ENCODE peak calls at places on chromosomes 7 and 10, in six cellular contexts. One of them, this sample, is unnamed.

GRCh38 chr10:22475857-22476600 is 130.7 kb downstream of the SPAG6 start:
- DNase-seq in A549: peak
- DNase-seq in tibial artery: no peak
- DNase-seq in breast epithelium: no peak
- DNase-seq in astrocyte of the spinal cord: no peak
- DNase-seq in colonic mucosa: no peak
- DNase-seq in this sample: no peak

GRCh38 chr7:108454674-108455523 is 1.3 kb downstream of the NRCAM start:
- DNase-seq in A549: peak
- DNase-seq in tibial artery: no peak
- DNase-seq in breast epithelium: no peak
- DNase-seq in astrocyte of the spinal cord: peak
- DNase-seq in colonic mucosa: no peak
- DNase-seq in this sample: peak

GRCh38 chr7:2941201-2941859 is 97.2 kb upstream of the GNA12 start:
- DNase-seq in A549: no peak
- DNase-seq in tibial artery: no peak
- DNase-seq in breast epithelium: no peak
- DNase-seq in astrocyte of the spinal cord: no peak
- DNase-seq in colonic mucosa: no peak
- DNase-seq in this sample: no peak

GRCh38 chr10:124674768-124675222 is 69.4 kb downstream of the FAM53B start:
- DNase-seq in A549: no peak
- DNase-seq in tibial artery: no peak
- DNase-seq in breast epithelium: no peak
- DNase-seq in astrocyte of the spinal cord: no peak
- DNase-seq in colonic mucosa: no peak
- DNase-seq in this sample: no peak

GRCh38 chr7:28575241-28575643 is 162.9 kb downstream of the CREB5 start:
- DNase-seq in A549: no peak
- DNase-seq in tibial artery: no peak
- DNase-seq in breast epithelium: no peak
- DNase-seq in astrocyte of the spinal cord: no peak
- DNase-seq in colonic mucosa: no peak
- DNase-seq in this sample: no peak

GRCh38 chr10:33195608-33196376 is 138.7 kb downstream of the NRP1 start:
- DNase-seq in A549: no peak
- DNase-seq in tibial artery: no peak
- DNase-seq in breast epithelium: no peak
- DNase-seq in astrocyte of the spinal cord: peak
- DNase-seq in colonic mucosa: no peak
- DNase-seq in this sample: no peak

GRCh38 chr10:95864906-95865813 is 42.6 kb upstream of the CC2D2B start:
- DNase-seq in A549: peak
- DNase-seq in tibial artery: peak
- DNase-seq in breast epithelium: peak
- DNase-seq in astrocyte of the spinal cord: peak
- DNase-seq in colonic mucosa: peak
- DNase-seq in this sample: no peak

GRCh38 chr7:55513849-55514248 is 58.5 kb downstream of the VOPP1 start:
- DNase-seq in A549: no peak
- DNase-seq in tibial artery: no peak
- DNase-seq in breast epithelium: no peak
- DNase-seq in astrocyte of the spinal cord: no peak
- DNase-seq in colonic mucosa: no peak
- DNase-seq in this sample: no peak

GRCh38 chr10:25493122-25493893 is 318.5 kb downstream of the GPR158 start:
- DNase-seq in A549: peak
- DNase-seq in tibial artery: no peak
- DNase-seq in breast epithelium: no peak
- DNase-seq in astrocyte of the spinal cord: peak
- DNase-seq in colonic mucosa: no peak
- DNase-seq in this sample: no peak

GRCh38 chr10:66572700-66573099 is 353.1 kb upstream of the LRRTM3 start:
- DNase-seq in A549: no peak
- DNase-seq in tibial artery: no peak
- DNase-seq in breast epithelium: no peak
- DNase-seq in astrocyte of the spinal cord: no peak
- DNase-seq in colonic mucosa: no peak
- DNase-seq in this sample: no peak

GRCh38 chr10:124625831-124626238 is 118.3 kb downstream of the FAM53B start:
- DNase-seq in A549: no peak
- DNase-seq in tibial artery: no peak
- DNase-seq in breast epithelium: no peak
- DNase-seq in astrocyte of the spinal cord: no peak
- DNase-seq in colonic mucosa: no peak
- DNase-seq in this sample: no peak

GRCh38 chr10:97889461-97890265 is 40.0 kb downstream of the GOLGA7B start:
- DNase-seq in A549: peak
- DNase-seq in tibial artery: no peak
- DNase-seq in breast epithelium: no peak
- DNase-seq in astrocyte of the spinal cord: peak
- DNase-seq in colonic mucosa: no peak
- DNase-seq in this sample: no peak

GRCh38 chr10:99920486-99920885 is 89.3 kb downstream of the DNMBP start:
- DNase-seq in A549: no peak
- DNase-seq in tibial artery: no peak
- DNase-seq in breast epithelium: no peak
- DNase-seq in astrocyte of the spinal cord: no peak
- DNase-seq in colonic mucosa: peak
- DNase-seq in this sample: no peak

GRCh38 chr7:45682836-45683555 is 108.8 kb downstream of the ADCY1 start:
- DNase-seq in A549: no peak
- DNase-seq in tibial artery: no peak
- DNase-seq in breast epithelium: no peak
- DNase-seq in astrocyte of the spinal cord: no peak
- DNase-seq in colonic mucosa: peak
- DNase-seq in this sample: peak

GRCh38 chr10:64519831-64520230 is 998.6 kb downstream of the REEP3 start:
- DNase-seq in A549: no peak
- DNase-seq in tibial artery: no peak
- DNase-seq in breast epithelium: no peak
- DNase-seq in astrocyte of the spinal cord: no peak
- DNase-seq in colonic mucosa: no peak
- DNase-seq in this sample: no peak

GRCh38 chr10:91220954-91221696 is 662 bp downstream of the PCGF5 start:
- DNase-seq in A549: peak
- DNase-seq in tibial artery: no peak
- DNase-seq in breast epithelium: no peak
- DNase-seq in astrocyte of the spinal cord: peak
- DNase-seq in colonic mucosa: peak
- DNase-seq in this sample: peak

GRCh38 chr10:91185239-91185875 is 35.1 kb upstream of the PCGF5 start:
- DNase-seq in A549: peak
- DNase-seq in tibial artery: no peak
- DNase-seq in breast epithelium: no peak
- DNase-seq in astrocyte of the spinal cord: peak
- DNase-seq in colonic mucosa: no peak
- DNase-seq in this sample: no peak

GRCh38 chr10:91389636-91390512 is 20.3 kb upstream of the HECTD2 start:
- DNase-seq in A549: peak
- DNase-seq in tibial artery: no peak
- DNase-seq in breast epithelium: no peak
- DNase-seq in astrocyte of the spinal cord: peak
- DNase-seq in colonic mucosa: peak
- DNase-seq in this sample: no peak

GRCh38 chr10:47176206-47176902 is 123.6 kb upstream of the GDF10 start:
- DNase-seq in A549: no peak
- DNase-seq in tibial artery: no peak
- DNase-seq in breast epithelium: no peak
- DNase-seq in astrocyte of the spinal cord: no peak
- DNase-seq in colonic mucosa: no peak
- DNase-seq in this sample: no peak

GRCh38 chr10:124921261-124921660 is 20.7 kb upstream of the ZRANB1 start:
- DNase-seq in A549: no peak
- DNase-seq in tibial artery: no peak
- DNase-seq in breast epithelium: no peak
- DNase-seq in astrocyte of the spinal cord: no peak
- DNase-seq in colonic mucosa: no peak
- DNase-seq in this sample: no peak

GRCh38 chr10:110739811-110740271 is 95.7 kb downstream of the RBM20 start:
- DNase-seq in A549: no peak
- DNase-seq in tibial artery: no peak
- DNase-seq in breast epithelium: peak
- DNase-seq in astrocyte of the spinal cord: peak
- DNase-seq in colonic mucosa: no peak
- DNase-seq in this sample: no peak

DNA sequence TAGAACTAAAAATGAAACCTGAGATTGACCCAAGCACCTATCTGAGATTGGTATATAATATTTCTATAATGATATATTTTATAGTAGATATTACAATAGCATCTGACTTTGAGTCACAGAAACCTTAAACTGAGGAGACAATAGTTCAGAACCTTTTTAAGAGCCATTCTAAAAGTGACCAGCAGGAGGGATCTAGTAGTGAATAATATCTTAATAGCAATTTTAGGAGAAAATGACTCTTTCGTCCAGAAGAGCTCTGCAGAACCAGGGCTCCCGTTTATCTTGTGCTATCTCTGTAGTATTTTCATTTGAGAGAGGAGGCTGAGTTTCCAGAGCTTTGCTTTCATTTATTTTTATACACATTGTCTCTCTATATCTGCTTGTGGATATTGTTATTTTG is 68.1 kb downstream of the PODXL start:
- DNase-seq in A549: no peak
- DNase-seq in tibial artery: no peak
- DNase-seq in breast epithelium: no peak
- DNase-seq in astrocyte of the spinal cord: no peak
- DNase-seq in colonic mucosa: no peak
- DNase-seq in this sample: no peak
- TF ChIP-seq CTCF in A549: no peak
- TF ChIP-seq CTCF in tibial artery: peak
- TF ChIP-seq CTCF in breast epithelium: no peak
- TF ChIP-seq CTCF in astrocyte of the spinal cord: peak
- TF ChIP-seq CTCF in colonic mucosa: no peak
- TF ChIP-seq CTCF in this sample: peak

GRCh38 chr10:87861034-87861433 is 2.3 kb downstream of the KLLN start:
- DNase-seq in A549: no peak
- DNase-seq in tibial artery: no peak
- DNase-seq in breast epithelium: no peak
- DNase-seq in astrocyte of the spinal cord: no peak
- DNase-seq in colonic mucosa: no peak
- DNase-seq in this sample: no peak

GRCh38 chr10:87863102-87863943 is at the start of the genes KLLN and PTEN:
- DNase-seq in A549: peak
- DNase-seq in tibial artery: peak
- DNase-seq in breast epithelium: peak
- DNase-seq in astrocyte of the spinal cord: peak
- DNase-seq in colonic mucosa: peak
- DNase-seq in this sample: peak

GRCh38 chr10:87861953-87862643 is 1.2 kb downstream of the KLLN start:
- DNase-seq in A549: peak
- DNase-seq in tibial artery: peak
- DNase-seq in breast epithelium: peak
- DNase-seq in astrocyte of the spinal cord: peak
- DNase-seq in colonic mucosa: peak
- DNase-seq in this sample: peak

GRCh38 chr10:87861566-87861952 is 1.8 kb downstream of the KLLN start:
- DNase-seq in A549: no peak
- DNase-seq in tibial artery: peak
- DNase-seq in breast epithelium: peak
- DNase-seq in astrocyte of the spinal cord: peak
- DNase-seq in colonic mucosa: peak
- DNase-seq in this sample: no peak

DNA sequence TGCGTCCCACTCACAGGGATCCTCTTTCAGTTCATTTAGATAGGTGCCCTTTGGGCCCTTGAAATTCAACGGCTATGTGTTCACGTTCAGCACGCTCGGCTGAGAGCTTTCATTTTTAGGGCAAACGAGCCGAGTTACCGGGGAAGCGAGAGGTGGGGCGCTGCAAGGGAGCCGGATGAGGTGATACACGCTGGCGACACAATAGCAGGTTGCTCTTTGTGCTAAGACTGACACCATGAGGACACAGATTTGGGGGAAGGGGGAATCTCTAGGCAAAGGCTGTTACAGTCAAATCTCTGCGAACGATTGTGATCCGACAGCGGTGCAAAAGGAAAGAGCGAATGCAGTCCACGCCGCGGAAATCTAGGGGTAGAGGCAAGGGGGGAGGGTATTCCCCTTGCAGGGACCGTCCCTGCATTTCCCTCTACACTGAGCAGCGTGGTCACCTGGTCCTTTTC is 660 bp downstream of the KLLN start:
- DNase-seq in A549: no peak
- DNase-seq in tibial artery: no peak
- DNase-seq in breast epithelium: peak
- DNase-seq in astrocyte of the spinal cord: no peak
- DNase-seq in colonic mucosa: no peak
- DNase-seq in this sample: no peak
- TF ChIP-seq CTCF in A549: no peak
- TF ChIP-seq CTCF in tibial artery: no peak
- TF ChIP-seq CTCF in breast epithelium: no peak
- TF ChIP-seq CTCF in astrocyte of the spinal cord: no peak
- TF ChIP-seq CTCF in colonic mucosa: no peak
- TF ChIP-seq CTCF in this sample: no peak

DNA sequence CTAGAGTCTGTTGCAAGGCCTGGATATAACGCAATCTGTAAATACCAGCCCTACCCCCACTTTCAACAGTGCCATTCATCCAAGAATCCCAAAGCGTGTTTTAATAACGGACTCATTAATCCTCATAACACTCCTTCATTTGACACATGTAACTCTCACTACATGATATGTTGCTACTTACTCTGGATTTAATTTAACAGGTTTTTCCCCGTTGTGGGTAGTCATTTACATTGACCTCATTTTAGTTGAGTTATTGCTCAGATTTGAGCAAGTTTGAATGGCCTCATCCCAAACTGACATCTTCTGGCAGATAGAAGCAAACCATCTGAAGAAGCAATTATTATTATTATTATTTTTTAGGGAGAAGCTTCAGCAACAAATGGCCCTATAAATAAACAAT is 125.5 kb upstream of the NPVF start:
- DNase-seq in A549: no peak
- DNase-seq in tibial artery: no peak
- DNase-seq in breast epithelium: no peak
- DNase-seq in astrocyte of the spinal cord: no peak
- DNase-seq in colonic mucosa: no peak
- DNase-seq in this sample: no peak
- TF ChIP-seq CTCF in A549: no peak
- TF ChIP-seq CTCF in tibial artery: no peak
- TF ChIP-seq CTCF in breast epithelium: no peak
- TF ChIP-seq CTCF in astrocyte of the spinal cord: no peak
- TF ChIP-seq CTCF in colonic mucosa: no peak
- TF ChIP-seq CTCF in this sample: no peak

DNA sequence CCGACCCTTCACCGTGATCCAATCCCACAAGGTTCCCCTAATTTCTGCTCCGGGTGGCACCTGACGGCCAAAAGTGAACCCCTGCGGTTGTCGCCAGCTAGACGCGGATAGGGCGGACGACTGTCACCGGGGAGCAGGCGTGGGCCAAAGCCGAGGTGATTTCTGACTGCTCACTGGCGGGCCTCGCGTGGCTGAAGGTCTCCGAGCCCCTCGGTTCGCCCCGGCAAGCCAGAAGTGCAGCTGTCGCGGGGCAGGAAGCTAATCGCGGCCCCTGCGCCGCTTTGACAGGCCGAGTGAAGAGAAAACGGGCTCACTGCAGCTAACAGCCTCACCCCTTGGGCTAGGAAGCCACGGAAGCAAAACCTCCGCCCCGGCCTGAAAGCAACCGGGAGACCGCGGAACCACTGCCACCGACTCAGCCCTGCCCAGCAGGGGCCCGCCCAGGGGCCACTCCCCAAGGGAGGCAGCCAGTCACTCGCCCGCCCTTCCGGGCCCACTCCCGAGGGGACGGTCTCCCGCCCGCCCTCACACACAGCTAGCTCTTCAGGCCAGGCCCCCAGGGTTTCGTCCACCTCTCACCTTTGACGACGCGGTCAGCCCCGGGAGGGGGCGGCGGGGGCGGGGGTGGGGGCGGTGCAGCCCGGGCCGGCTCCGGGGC is 469 bp downstream of the PPP3CB start:
- DNase-seq in A549: peak
- DNase-seq in tibial artery: peak
- DNase-seq in breast epithelium: peak
- DNase-seq in astrocyte of the spinal cord: peak
- DNase-seq in colonic mucosa: peak
- DNase-seq in this sample: peak
- TF ChIP-seq CTCF in A549: no peak
- TF ChIP-seq CTCF in tibial artery: no peak
- TF ChIP-seq CTCF in breast epithelium: no peak
- TF ChIP-seq CTCF in astrocyte of the spinal cord: no peak
- TF ChIP-seq CTCF in colonic mucosa: no peak
- TF ChIP-seq CTCF in this sample: no peak

This sample was measured in type B pancreatic cell.